ENCODE peak calls at places on chromosomes 7 and 10, in ten cellular contexts. U is heart left ventricle, P is HFF-Myc, S is GM06990, Q is ovary, J is spleen, H is OCI-LY7, R is astrocyte of the spinal cord, G is WTC11, K is AG04450. C is an unnamed sample.

GRCh38 chr7:101166909-101167644 is 1.7 kb upstream of the VGF start:
- DNase-seq in J (no peak), S (no peak), G (peak), R (no peak), H (no peak), Q (no peak), P (peak), U (no peak), K (no peak), C (no peak)

GRCh38 chr7:124088590-124088989 is 55.7 kb upstream of the TMEM229A start:
- DNase-seq in K (no peak), S (no peak), P (no peak), U (no peak), J (no peak), Q (no peak), G (no peak), R (no peak), H (no peak), C (no peak)

GRCh38 chr10:118581340-118581739 is 14.1 kb downstream of the PRLHR start:
- DNase-seq in S (no peak), G (no peak), P (no peak), U (no peak), K (no peak), Q (no peak), J (no peak), R (no peak), H (no peak), C (no peak)

GRCh38 chr7:100539436-100540006 is 518 bp downstream of the AGFG2 start:
- DNase-seq in U (no peak), Q (no peak), S (no peak), K (no peak), H (peak), P (no peak), G (peak), R (no peak), J (no peak), C (no peak)

GRCh38 chr10:12397931-12398330 is 48.6 kb downstream of the CAMK1D start:
- DNase-seq in U (no peak), K (no peak), P (no peak), Q (no peak), S (no peak), H (no peak), J (no peak), G (no peak), R (peak), C (no peak)

GRCh38 chr7:94561841-94562514 is 52.4 kb downstream of the CASD1 start:
- DNase-seq in G (no peak), R (peak), U (no peak), K (no peak), S (no peak), P (no peak), J (no peak), Q (no peak), H (no peak), C (peak)

GRCh38 chr10:5892007-5892406 is 2.0 kb downstream of the FBH1 start:
- DNase-seq in K (no peak), S (no peak), P (no peak), U (no peak), R (peak), G (no peak), H (no peak), J (peak), Q (no peak), C (no peak)

GRCh38 chr7:135768064-135768463 is 19.5 kb upstream of the FAM180A start:
- DNase-seq in U (no peak), H (no peak), S (no peak), K (no peak), G (no peak), R (no peak), P (no peak), Q (no peak), J (no peak), C (no peak)

GRCh38 chr7:22356855-22357310 is at the start of gene RAPGEF5:
- DNase-seq in R (no peak), G (peak), U (no peak), Q (peak), H (peak), S (peak), P (no peak), K (no peak), J (peak), C (no peak)

GRCh38 chr10:120555436-120556163 is 98.6 kb downstream of the PLPP4 start:
- DNase-seq in H (no peak), G (no peak), S (no peak), J (no peak), Q (no peak), U (no peak), R (no peak), K (no peak), P (no peak), C (no peak)

GRCh38 chr7:101154693-101155102 is 422 bp downstream of the AP1S1 start:
- DNase-seq in U (no peak), H (no peak), S (no peak), R (no peak), Q (no peak), P (no peak), G (peak), J (no peak), K (no peak), C (no peak)

GRCh38 chr7:151087247-151088018 is 1.2 kb downstream of the AGAP3 start:
- DNase-seq in P (no peak), K (no peak), J (peak), R (peak), Q (peak), S (peak), H (no peak), G (no peak), U (peak), C (peak)

GRCh38 chr7:45211958-45212357 is 54.4 kb downstream of the RAMP3 start:
- DNase-seq in Q (no peak), S (no peak), U (no peak), K (no peak), G (no peak), R (no peak), P (no peak), J (no peak), H (no peak), C (no peak)

GRCh38 chr10:123913688-123914268 is 22.2 kb upstream of the CPXM2 start:
- DNase-seq in K (no peak), U (peak), H (peak), J (no peak), G (no peak), R (no peak), P (no peak), Q (peak), S (no peak), C (no peak)

GRCh38 chr10:29926649-29927048 is 132.7 kb downstream of the JCAD start:
- DNase-seq in P (peak), H (no peak), R (peak), Q (no peak), S (no peak), J (no peak), G (peak), U (no peak), K (peak), C (peak)

GRCh38 chr7:13560441-13560840 is 429.0 kb downstream of the ETV1 start:
- DNase-seq in S (no peak), U (no peak), G (no peak), P (peak), J (no peak), K (peak), H (no peak), R (peak), Q (no peak), C (peak)

GRCh38 chr7:157035302-157035701 is 24.8 kb upstream of the MNX1 start:
- DNase-seq in Q (no peak), K (no peak), G (no peak), P (no peak), H (no peak), U (no peak), S (no peak), J (no peak), R (no peak), C (no peak)

GRCh38 chr10:46516660-46517416 is 39.6 kb downstream of the GPRIN2 start:
- DNase-seq in G (peak), S (no peak), H (no peak), R (peak), J (peak), P (peak), K (peak), U (no peak), Q (peak), C (peak)

GRCh38 chr10:58140054-58140453 is 127.6 kb downstream of the IPMK start:
- DNase-seq in R (no peak), H (no peak), P (no peak), G (no peak), K (no peak), J (no peak), U (no peak), S (no peak), Q (no peak), C (no peak)

GRCh38 chr10:13708256-13708990 is 121.7 kb downstream of the PRPF18 start:
- DNase-seq in H (no peak), R (peak), J (no peak), S (no peak), U (no peak), K (no peak), Q (no peak), G (no peak), P (no peak), C (peak)

GRCh38 chr7:36346260-36346831 is 43.3 kb upstream of the ANLN start:
- DNase-seq in G (no peak), R (no peak), H (no peak), U (no peak), S (no peak), J (no peak), P (no peak), K (no peak), Q (no peak), C (no peak)

GRCh38 chr10:23351914-23352313 is 7.3 kb upstream of the C10orf67 start:
- DNase-seq in Q (no peak), U (no peak), R (peak), J (no peak), S (no peak), G (no peak), H (no peak), K (peak), P (no peak), C (peak)

GRCh38 chr10:111023060-111023459 is 53.8 kb upstream of the ADRA2A start:
- DNase-seq in U (no peak), J (no peak), P (no peak), R (no peak), H (no peak), S (no peak), Q (no peak), K (no peak), G (no peak), C (no peak)

GRCh38 chr7:24135003-24135817 is 148.8 kb upstream of the NPY start:
- DNase-seq in J (no peak), R (no peak), G (no peak), Q (no peak), U (no peak), K (no peak), S (no peak), H (no peak), P (no peak), C (no peak)

GRCh38 chr10:132540456-132540855 is 2.9 kb downstream of the INPP5A start:
- DNase-seq in G (peak), H (no peak), Q (peak), U (peak), R (peak), J (peak), S (no peak), K (no peak), P (no peak), C (peak)

GRCh38 chr10:132163278-132163765 is 23.4 kb upstream of the DPYSL4 start:
- DNase-seq in K (no peak), S (peak), R (no peak), H (peak), J (peak), G (peak), P (no peak), U (peak), Q (peak), C (no peak)

GRCh38 chr10:99522078-99522479 is 10.7 kb upstream of the NKX2-3 start:
- DNase-seq in Q (no peak), G (no peak), J (no peak), U (no peak), R (no peak), P (no peak), S (no peak), K (no peak), H (no peak), C (no peak)

GRCh38 chr10:117925369-117925768 is 121.4 kb downstream of the RAB11FIP2 start:
- DNase-seq in H (no peak), U (no peak), R (no peak), S (no peak), P (no peak), G (no peak), K (no peak), J (no peak), Q (no peak), C (no peak)

GRCh38 chr10:3887404-3887803 is 102.4 kb upstream of the KLF6 start:
- DNase-seq in K (no peak), H (no peak), Q (no peak), J (no peak), P (no peak), U (no peak), S (no peak), R (no peak), G (no peak), C (no peak)

GRCh38 chr10:43857206-43857952 is 208.7 kb upstream of the ZNF32 start:
- DNase-seq in H (no peak), U (no peak), P (no peak), G (no peak), J (peak), K (peak), Q (no peak), S (no peak), R (peak), C (peak)

GRCh38 chr7:876077-876971 is at the start of gene GET4:
- DNase-seq in J (peak), R (peak), S (peak), U (peak), Q (peak), G (peak), P (peak), K (peak), H (peak), C (peak)
- TF ChIP-seq CTCF in J (peak), R (peak), S (peak), U (peak), Q (peak), G (no peak), P (no peak), K (peak), H (peak), C (peak)

GRCh38 chr10:70379581-70380176 is 2.7 kb downstream of the LRRC20 start:
- DNase-seq in R (no peak), P (no peak), H (no peak), Q (no peak), K (no peak), G (peak), U (no peak), J (no peak), S (no peak), C (no peak)
- TF ChIP-seq CTCF in R (peak), P (peak), H (peak), Q (no peak), K (peak), G (peak), U (peak), J (peak), S (peak), C (peak)

DNA sequence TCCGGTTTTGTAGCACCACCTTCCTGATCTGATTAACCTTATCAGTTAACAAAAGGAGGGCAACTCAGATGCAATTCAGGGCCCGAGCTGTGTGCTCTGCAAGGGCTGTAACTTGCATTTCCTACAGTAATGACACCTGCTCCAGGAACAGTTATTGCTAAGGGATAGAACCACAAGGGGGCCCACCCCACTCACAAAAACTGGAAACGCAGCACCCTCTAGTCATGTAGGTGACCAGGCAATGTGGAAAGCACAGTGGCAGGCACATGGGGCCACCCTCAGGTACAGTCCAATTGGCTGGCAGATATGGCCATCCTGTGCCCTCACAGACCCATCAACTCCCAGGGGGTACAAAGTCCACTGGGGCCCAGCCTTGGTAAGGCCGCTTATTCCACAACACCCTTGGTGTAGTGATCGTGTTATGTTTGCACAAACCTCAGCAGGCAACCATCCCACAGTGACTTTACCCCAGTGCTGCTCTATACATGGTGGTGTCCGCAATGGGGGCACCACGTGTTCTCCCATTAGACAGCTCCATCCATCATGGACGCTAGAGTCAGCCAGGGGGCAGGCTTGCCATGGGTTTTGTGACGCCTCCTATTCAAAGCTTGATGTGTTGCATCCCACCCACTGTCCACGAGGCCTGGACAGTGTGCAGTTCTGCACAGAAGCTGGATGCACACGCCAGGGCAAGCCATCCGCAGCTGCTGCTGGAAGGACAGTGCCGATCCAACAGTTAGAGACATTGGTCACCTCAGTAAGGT is 9.4 kb downstream of the RNF133 start:
- DNase-seq in G (no peak), R (no peak), P (no peak), K (no peak), H (no peak), J (no peak), S (no peak), U (no peak), Q (no peak), C (no peak)
- TF ChIP-seq CTCF in G (no peak), R (no peak), P (no peak), K (no peak), H (no peak), J (no peak), S (peak), U (no peak), Q (no peak), C (no peak)

GRCh38 chr7:131007439-131008330 is 273.7 kb upstream of the KLF14 start:
- DNase-seq in U (peak), G (peak), K (no peak), S (peak), R (peak), J (peak), Q (peak), P (peak), H (peak), C (peak)
- TF ChIP-seq CTCF in U (peak), G (no peak), K (peak), S (peak), R (peak), J (peak), Q (peak), P (peak), H (peak), C (peak)

DNA sequence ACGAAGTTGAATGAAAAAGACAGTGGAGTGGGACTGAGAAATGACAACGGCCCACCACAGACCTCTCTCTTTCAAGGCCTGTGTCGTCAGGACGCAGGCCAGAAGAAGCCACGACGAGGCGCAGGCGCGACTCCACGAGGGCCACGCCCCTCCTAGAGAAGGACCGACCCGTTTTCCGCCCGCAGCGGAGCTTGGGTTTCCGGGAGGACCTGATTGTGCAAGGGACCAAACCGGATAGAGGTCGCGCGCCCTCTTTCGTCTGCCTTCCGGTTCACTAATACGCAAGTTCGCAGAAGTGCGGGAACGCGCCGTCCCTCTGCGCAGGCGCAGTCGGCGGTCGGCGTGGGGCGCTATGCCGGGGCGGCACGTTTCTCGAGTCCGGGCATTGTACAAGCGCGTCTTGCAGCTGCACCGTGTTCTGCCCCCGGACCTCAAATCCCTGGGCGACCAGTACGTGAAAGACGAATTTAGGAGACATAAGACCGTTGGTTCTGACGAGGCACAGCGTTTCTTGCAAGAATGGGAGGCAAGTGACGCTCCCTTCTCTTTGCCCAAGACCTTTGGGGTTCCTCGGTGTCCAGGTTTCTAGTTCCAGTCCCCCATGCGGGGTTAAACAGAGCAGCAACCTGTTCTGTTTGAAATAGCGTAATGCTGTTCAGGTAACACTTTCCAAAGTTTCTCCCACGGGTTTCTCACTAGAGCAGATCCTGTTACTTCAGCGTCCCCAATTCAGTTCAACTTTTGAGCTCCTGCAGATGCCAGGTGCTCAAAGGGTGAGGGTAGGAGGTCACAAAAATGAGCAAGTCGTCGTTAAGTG is at the start of gene SDHAF3:
- DNase-seq in U (peak), G (peak), P (peak), R (peak), Q (peak), H (peak), J (peak), K (peak), S (peak), C (peak)
- TF ChIP-seq CTCF in U (peak), G (no peak), P (peak), R (no peak), Q (no peak), H (peak), J (peak), K (peak), S (peak), C (peak)

DNA sequence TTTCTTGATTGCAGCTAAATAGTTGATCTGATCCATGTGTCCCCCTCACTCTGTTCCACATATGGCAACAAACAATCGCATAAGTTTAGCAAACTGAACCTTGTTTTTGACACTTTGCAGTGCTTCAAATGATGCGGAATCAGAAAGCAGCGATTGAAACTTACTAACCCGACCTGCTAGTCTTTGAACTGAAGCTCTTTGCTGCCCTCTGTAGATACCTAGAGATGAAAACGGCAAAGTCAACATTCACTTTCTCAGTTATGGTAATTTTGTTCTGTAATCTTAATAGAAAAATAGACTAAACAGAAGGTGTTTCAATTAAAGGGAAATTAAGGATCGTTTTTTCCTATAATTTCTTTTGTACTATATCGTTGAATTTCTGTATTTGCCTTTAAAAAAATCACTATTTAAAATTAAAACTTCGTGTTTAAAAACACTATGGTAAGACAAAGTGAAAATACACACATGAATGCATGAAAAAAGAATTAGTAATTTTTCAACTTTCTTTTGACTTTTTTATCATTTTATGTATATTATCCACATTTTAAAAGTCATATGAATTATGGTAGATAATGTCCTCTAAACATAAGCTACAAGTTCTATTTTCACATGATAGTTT is 276.5 kb downstream of the MAGI2 start:
- DNase-seq in H (peak), G (no peak), Q (no peak), J (no peak), K (peak), S (no peak), P (peak), R (peak), U (no peak), C (peak)
- TF ChIP-seq CTCF in H (peak), G (peak), Q (peak), J (peak), K (peak), S (peak), P (peak), R (peak), U (peak), C (peak)

C was measured in HFFc6.